ENCODE peak calls at places on chromosomes 12 and 14, in five cellular contexts. H is fibroblast of the aortic adventitia, M is ecto neural progenitor cell, P is NCI-H69, G is KG1. Q is an unnamed sample.

GRCh38 chr12:49962861-49963765 is 1.4 kb downstream of the AQP5 start:
- DNase-seq in H (no peak), G (no peak), M (no peak), P (peak), Q (peak)

GRCh38 chr12:43004908-43005307 is 415.4 kb upstream of the PRICKLE1 start:
- DNase-seq in P (peak), M (no peak), H (no peak), G (no peak), Q (peak)

GRCh38 chr12:123948401-123949117 is 24.1 kb downstream of the CCDC92 start:
- DNase-seq in G (no peak), P (peak), H (no peak), M (peak), Q (no peak)

GRCh38 chr14:81432171-81432570 is 32.0 kb upstream of the STON2 start:
- DNase-seq in H (peak), M (no peak), G (no peak), P (peak), Q (no peak)

GRCh38 chr12:9363145-9363544 is 154.9 kb upstream of the PZP start:
- DNase-seq in P (no peak), M (no peak), H (no peak), G (no peak), Q (no peak)

GRCh38 chr14:34331728-34332623 is 130.1 kb downstream of the SPTSSA start:
- DNase-seq in M (peak), H (peak), G (no peak), P (peak), Q (peak)

GRCh38 chr14:105919458-105920150 is 393.2 kb downstream of the TMEM121 start:
- DNase-seq in H (no peak), P (no peak), G (no peak), M (no peak), Q (no peak)

GRCh38 chr12:107530706-107531105 is 154.9 kb upstream of the PWP1 start:
- DNase-seq in H (peak), P (no peak), G (no peak), M (no peak), Q (no peak)

GRCh38 chr12:78442454-78442801 is 422.1 kb upstream of the SYT1 start:
- DNase-seq in G (no peak), M (no peak), P (no peak), H (peak), Q (no peak)

GRCh38 chr12:19826988-19827550 is 387.8 kb downstream of the AEBP2 start:
- DNase-seq in H (no peak), P (no peak), G (no peak), M (no peak), Q (no peak)

GRCh38 chr12:12333407-12333831 is 16.6 kb downstream of the MANSC1 start:
- DNase-seq in P (peak), M (no peak), G (no peak), H (peak), Q (peak)

GRCh38 chr12:16218934-16219718 is 58.4 kb downstream of the SLC15A5 start:
- DNase-seq in G (no peak), H (no peak), P (no peak), M (no peak), Q (peak)

GRCh38 chr12:74264692-74265091 is 272.9 kb upstream of the ATXN7L3B start:
- DNase-seq in P (no peak), H (no peak), G (no peak), M (no peak), Q (no peak)

GRCh38 chr12:13530966-13531365 is 334.4 kb downstream of the EMP1 start:
- DNase-seq in P (peak), M (no peak), G (no peak), H (no peak), Q (peak)

GRCh38 chr14:37865719-37866549 is 270.5 kb downstream of the TTC6 start:
- DNase-seq in M (no peak), P (peak), G (no peak), H (no peak), Q (no peak)

GRCh38 chr12:52141306-52141705 is 50.5 kb downstream of the KRT80 start:
- DNase-seq in P (peak), G (no peak), H (no peak), M (peak), Q (peak)

GRCh38 chr12:106195638-106196037 is 52.2 kb downstream of the CKAP4 start:
- DNase-seq in G (no peak), H (peak), M (no peak), P (no peak), Q (no peak)

GRCh38 chr14:22276913-22277816 is 311.9 kb downstream of the DAD1 start:
- DNase-seq in M (no peak), H (peak), P (peak), G (peak), Q (peak)

GRCh38 chr12:113299619-113300237 is 35.2 kb downstream of the SLC8B1 start:
- DNase-seq in P (peak), H (peak), M (no peak), G (no peak), Q (peak)

GRCh38 chr14:34933301-34933700 is 49.5 kb upstream of the SRP54 start:
- DNase-seq in G (no peak), P (no peak), H (no peak), M (no peak), Q (no peak)

GRCh38 chr12:6199531-6200265 is 502 bp upstream of the CD9 start:
- DNase-seq in H (peak), P (peak), G (no peak), M (peak), Q (peak)

GRCh38 chr14:20327005-20327869 is 5.8 kb downstream of the CCNB1IP1 start:
- DNase-seq in M (no peak), P (peak), H (peak), G (peak), Q (peak)

GRCh38 chr14:65966188-65966587 is 520.0 kb upstream of the CCDC196 start:
- DNase-seq in M (no peak), G (no peak), H (no peak), P (no peak), Q (no peak)

GRCh38 chr14:52233693-52234092 is 33.8 kb upstream of the PTGDR start:
- DNase-seq in G (no peak), P (peak), M (no peak), H (no peak), Q (no peak)

GRCh38 chr12:29620030-29620429 is 122.5 kb upstream of the OVCH1 start:
- DNase-seq in H (no peak), P (no peak), M (no peak), G (no peak), Q (no peak)

GRCh38 chr12:106234513-106234912 is 13.3 kb downstream of the CKAP4 start:
- DNase-seq in P (no peak), M (no peak), H (no peak), G (no peak), Q (no peak)

GRCh38 chr12:127077262-127078045 is 1189.5 kb upstream of the TMEM132C start:
- DNase-seq in M (no peak), G (no peak), H (no peak), P (no peak), Q (no peak)

GRCh38 chr14:103550451-103551337 is 11.8 kb downstream of the BAG5 start:
- DNase-seq in G (no peak), H (no peak), P (peak), M (peak), Q (no peak)

GRCh38 chr14:33679461-33680225 is 271.2 kb downstream of the EGLN3 start:
- DNase-seq in M (no peak), H (peak), P (no peak), G (no peak), Q (no peak)

GRCh38 chr14:55133416-55133815 is 4.4 kb downstream of the LGALS3 start:
- DNase-seq in P (peak), H (peak), M (no peak), G (no peak), Q (peak)

GRCh38 chr14:100106661-100107112 is 41.5 kb downstream of the EVL start:
- DNase-seq in H (no peak), G (no peak), M (no peak), P (no peak), Q (no peak)

GRCh38 chr12:53743277-53744129 is 8.3 kb downstream of the CISTR start:
- DNase-seq in M (peak), G (no peak), P (peak), H (peak), Q (peak)

GRCh38 chr12:40689576-40689975 is 2.7 kb upstream of the CNTN1 start:
- DNase-seq in G (no peak), P (no peak), H (no peak), M (no peak), Q (no peak)

GRCh38 chr12:131673519-131674265 is 37.2 kb upstream of the SFSWAP start:
- DNase-seq in H (peak), G (no peak), P (no peak), M (peak), Q (peak)